ENCODE peak calls at places on chromosomes 12 and 14, in ten cellular contexts. Y, J, Q, Z, R, I, S, F, D and X are unnamed samples. For H3K27me3, the result is how much of the 10 kb centered on the place peaks cover.

GRCh38 chr12:94305293-94305957 is 154.2 kb downstream of the CEP83 start:
- DNase-seq in Y (no peak), J (no peak), Q (peak), Z (peak), R (no peak), I (no peak), S (no peak), F (no peak), D (peak), X (peak)

GRCh38 chr14:60509438-60510253 is 700 bp downstream of the SIX6 start:
- DNase-seq in Y (no peak), J (no peak), Q (no peak), Z (no peak), R (no peak), I (no peak), S (no peak), F (no peak), D (peak), X (no peak)

GRCh38 chr12:120628919-120629318 is 11.5 kb upstream of the CABP1 start:
- DNase-seq in Y (peak), J (peak), Q (no peak), Z (no peak), R (no peak), I (peak), S (peak), F (no peak), D (no peak), X (no peak)

GRCh38 chr14:93736378-93737014 is 51.8 kb downstream of the PRIMA1 start:
- DNase-seq in Y (no peak), J (no peak), Q (no peak), Z (no peak), R (no peak), I (no peak), S (no peak), F (no peak), D (no peak), X (no peak)

GRCh38 chr12:38934696-38935095 is 29.3 kb upstream of the CPNE8 start:
- DNase-seq in Y (no peak), J (no peak), Q (no peak), Z (no peak), R (no peak), I (no peak), S (no peak), F (no peak), D (peak), X (no peak)

GRCh38 chr12:53695148-53696138 is 19.6 kb upstream of the ATP5MC2 start:
- DNase-seq in Y (no peak), J (peak), Q (no peak), Z (peak), R (peak), I (peak), S (peak), F (no peak), D (peak), X (no peak)

GRCh38 chr14:57205953-57206352 is 62.8 kb downstream of the EXOC5 start:
- DNase-seq in Y (no peak), J (no peak), Q (no peak), Z (peak), R (no peak), I (no peak), S (no peak), F (no peak), D (no peak), X (no peak)

GRCh38 chr12:113154351-113154973 is 4.9 kb downstream of the CFAP73 start:
- DNase-seq in Y (no peak), J (no peak), Q (no peak), Z (peak), R (no peak), I (no peak), S (peak), F (no peak), D (no peak), X (no peak)

GRCh38 chr12:78229491-78230209 is 399.0 kb downstream of the NAV3 start:
- DNase-seq in Y (peak), J (peak), Q (peak), Z (peak), R (no peak), I (no peak), S (peak), F (no peak), D (peak), X (peak)

GRCh38 chr14:38755036-38755435 is 348.0 kb downstream of the SEC23A start:
- DNase-seq in Y (no peak), J (no peak), Q (no peak), Z (no peak), R (no peak), I (no peak), S (no peak), F (no peak), D (peak), X (no peak)

GRCh38 chr12:116498471-116498870 is 60.7 kb upstream of the MAP1LC3B2 start:
- DNase-seq in Y (no peak), J (no peak), Q (no peak), Z (no peak), R (no peak), I (no peak), S (no peak), F (no peak), D (no peak), X (no peak)

GRCh38 chr12:16037533-16037932 is 126.4 kb downstream of the DERA start:
- DNase-seq in Y (no peak), J (no peak), Q (no peak), Z (no peak), R (no peak), I (no peak), S (peak), F (no peak), D (no peak), X (no peak)

GRCh38 chr12:80154261-80154660 is 54.9 kb downstream of the OTOGL start:
- DNase-seq in Y (no peak), J (no peak), Q (no peak), Z (peak), R (no peak), I (no peak), S (no peak), F (no peak), D (peak), X (peak)

GRCh38 chr12:5872745-5873144 is 72.3 kb downstream of the ANO2 start:
- DNase-seq in Y (no peak), J (no peak), Q (no peak), Z (peak), R (no peak), I (no peak), S (peak), F (no peak), D (peak), X (no peak)
- TF ChIP-seq CTCF in Y (no peak), J (no peak), Q (peak), Z (peak), R (no peak), I (peak), S (peak), F (no peak), D (peak), X (peak)

GRCh38 chr14:36224176-36224575 is 47.7 kb upstream of the PTCSC3 start:
- DNase-seq in Y (no peak), J (no peak), Q (no peak), Z (no peak), R (no peak), I (no peak), S (no peak), F (no peak), D (peak), X (no peak)

GRCh38 chr14:36227802-36228201 is 51.3 kb upstream of the PTCSC3 start:
- DNase-seq in Y (no peak), J (peak), Q (no peak), Z (peak), R (no peak), I (no peak), S (no peak), F (no peak), D (peak), X (no peak)

GRCh38 chr14:36227344-36227743 is 50.8 kb upstream of the PTCSC3 start:
- DNase-seq in Y (no peak), J (no peak), Q (no peak), Z (no peak), R (no peak), I (no peak), S (no peak), F (no peak), D (no peak), X (no peak)

GRCh38 chr14:36223558-36223957 is 47.0 kb upstream of the PTCSC3 start:
- DNase-seq in Y (no peak), J (no peak), Q (no peak), Z (no peak), R (no peak), I (no peak), S (no peak), F (no peak), D (no peak), X (no peak)

GRCh38 chr14:36226164-36226563 is 49.6 kb upstream of the PTCSC3 start:
- DNase-seq in Y (no peak), J (no peak), Q (no peak), Z (peak), R (no peak), I (no peak), S (no peak), F (no peak), D (peak), X (no peak)
- H3K27me3 ChIP-seq in Y (under half), J (under half), Q (under half), Z (under half), R (under half), I (under half), S (under half), F (under half), D (under half), X (under half)

GRCh38 chr12:26830358-26830757 is 2.6 kb downstream of the ITPR2 start:
- DNase-seq in Y (no peak), J (no peak), Q (no peak), Z (no peak), R (no peak), I (no peak), S (no peak), F (no peak), D (no peak), X (no peak)

GRCh38 chr12:26833692-26834168 is 736 bp upstream of the ITPR2 start:
- DNase-seq in Y (peak), J (peak), Q (no peak), Z (peak), R (peak), I (peak), S (peak), F (no peak), D (peak), X (peak)

GRCh38 chr12:26832817-26833691 is at the start of gene ITPR2:
- DNase-seq in Y (peak), J (peak), Q (peak), Z (peak), R (peak), I (peak), S (peak), F (peak), D (peak), X (peak)

GRCh38 chr12:26830783-26831601 is 2.0 kb downstream of the ITPR2 start:
- DNase-seq in Y (peak), J (no peak), Q (no peak), Z (no peak), R (no peak), I (no peak), S (no peak), F (no peak), D (no peak), X (no peak)

GRCh38 chr12:26831959-26832816 is 806 bp downstream of the ITPR2 start:
- DNase-seq in Y (peak), J (peak), Q (no peak), Z (peak), R (peak), I (peak), S (peak), F (peak), D (peak), X (peak)
- TF ChIP-seq CTCF in Y (peak), J (no peak), Q (no peak), Z (peak), R (no peak), I (no peak), S (no peak), F (no peak), D (no peak), X (peak)

GRCh38 chr14:63717704-63718103 is 10.2 kb downstream of the SGPP1 start:
- DNase-seq in Y (no peak), J (no peak), Q (no peak), Z (peak), R (no peak), I (no peak), S (no peak), F (no peak), D (peak), X (no peak)

GRCh38 chr14:63710497-63710896 is 17.4 kb downstream of the SGPP1 start:
- DNase-seq in Y (no peak), J (no peak), Q (no peak), Z (peak), R (no peak), I (no peak), S (no peak), F (no peak), D (no peak), X (no peak)

GRCh38 chr14:63713765-63714164 is 14.1 kb downstream of the SGPP1 start:
- DNase-seq in Y (no peak), J (no peak), Q (no peak), Z (peak), R (no peak), I (no peak), S (no peak), F (no peak), D (peak), X (no peak)

GRCh38 chr14:63712123-63712522 is 15.7 kb downstream of the SGPP1 start:
- DNase-seq in Y (no peak), J (no peak), Q (no peak), Z (no peak), R (no peak), I (no peak), S (no peak), F (no peak), D (no peak), X (no peak)

GRCh38 chr14:63713058-63713457 is 14.8 kb downstream of the SGPP1 start:
- DNase-seq in Y (no peak), J (no peak), Q (no peak), Z (no peak), R (no peak), I (no peak), S (no peak), F (no peak), D (peak), X (no peak)
- H3K27me3 ChIP-seq in Y (under half), J (under half), Q (under half), Z (under half), R (under half), I (under half), S (under half), F (under half), D (under half), X (under half)

DNA sequence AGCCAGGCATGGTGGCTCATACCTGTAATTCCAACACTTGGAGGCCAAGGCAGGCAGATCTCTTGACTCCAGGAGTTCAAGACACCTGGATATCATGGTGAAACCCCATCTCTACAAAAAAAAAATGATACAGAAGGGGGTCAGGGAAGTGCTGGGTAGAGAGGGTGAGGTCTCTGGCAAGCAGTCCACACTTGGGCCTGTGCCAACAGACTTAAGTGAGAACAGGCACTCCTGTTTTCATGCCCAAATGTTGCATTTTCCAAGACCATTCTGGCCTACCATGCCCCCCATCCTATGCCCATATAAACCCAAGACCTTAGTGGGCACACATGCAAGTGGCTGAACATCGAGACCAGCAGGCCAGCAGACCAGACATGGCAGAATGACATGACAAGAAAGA is 16.0 kb upstream of the CMAS start:
- DNase-seq in Y (no peak), J (no peak), Q (no peak), Z (no peak), R (no peak), I (no peak), S (no peak), F (no peak), D (no peak), X (no peak)
- TF ChIP-seq CTCF in Y (no peak), J (no peak), Q (no peak), Z (no peak), R (no peak), I (no peak), S (no peak), F (no peak), D (no peak), X (no peak)